ENCODE peak calls at places on chromosomes 1 and 21, in six cellular contexts. U is A549, A is esophagus squamous epithelium, H is ovary, P is HepG2, X is IMR-90. C is an unnamed sample.

GRCh38 chr21:15856813-15857212 is 127.0 kb downstream of the USP25 start:
- DNase-seq in H (no peak), A (no peak), X (no peak), U (no peak), P (no peak), C (no peak)

GRCh38 chr1:153985984-153986761 is at the start of gene RAB13:
- DNase-seq in X (peak), P (peak), U (peak), A (no peak), H (peak), C (peak)

GRCh38 chr1:16967095-16967567 is 13.3 kb downstream of the MFAP2 start:
- DNase-seq in P (no peak), U (no peak), A (no peak), H (peak), X (peak), C (no peak)

GRCh38 chr1:56250809-56251208 is 328.6 kb downstream of the PLPP3 start:
- DNase-seq in X (no peak), H (no peak), A (no peak), U (no peak), P (no peak), C (no peak)

GRCh38 chr1:115463347-115463746 is 125.3 kb upstream of the NGF start:
- DNase-seq in H (no peak), X (no peak), P (no peak), U (no peak), A (no peak), C (no peak)

GRCh38 chr1:112284796-112285195 is 111.2 kb upstream of the CTTNBP2NL start:
- DNase-seq in P (no peak), U (no peak), X (no peak), A (no peak), H (no peak), C (no peak)

GRCh38 chr1:211493865-211494653 is 2.1 kb upstream of the RD3 start:
- DNase-seq in X (no peak), U (no peak), P (no peak), A (no peak), H (no peak), C (no peak)

GRCh38 chr21:43827015-43827611 is 37.7 kb downstream of the RRP1 start:
- DNase-seq in H (no peak), A (no peak), U (peak), X (peak), P (no peak), C (no peak)

GRCh38 chr1:180969429-180969828 is 53.2 kb downstream of the STX6 start:
- DNase-seq in X (no peak), P (no peak), A (no peak), H (no peak), U (no peak), C (no peak)

GRCh38 chr1:14755518-14756252 is 157.2 kb downstream of the KAZN start:
- DNase-seq in A (no peak), H (no peak), X (no peak), P (no peak), U (no peak), C (no peak)

GRCh38 chr1:232901255-232901654 is 49.2 kb upstream of the NTPCR start:
- DNase-seq in A (no peak), H (no peak), U (no peak), P (no peak), X (no peak), C (no peak)

GRCh38 chr1:6603424-6603850 is 768 bp upstream of the KLHL21 start:
- DNase-seq in A (no peak), P (peak), U (no peak), X (peak), H (peak), C (no peak)

GRCh38 chr1:44571712-44572571 is 102.3 kb downstream of the TMEM53 start:
- DNase-seq in A (no peak), H (no peak), P (peak), X (no peak), U (no peak), C (no peak)

GRCh38 chr1:110538082-110538481 is 19.1 kb upstream of the KCNA10 start:
- DNase-seq in P (no peak), U (no peak), A (no peak), H (no peak), X (no peak), C (no peak)

GRCh38 chr1:119485246-119485645 is 21.8 kb upstream of the HSD3B1 start:
- DNase-seq in P (no peak), X (no peak), H (no peak), A (no peak), U (no peak), C (no peak)

GRCh38 chr1:223886516-223886921 is 40.8 kb upstream of the TP53BP2 start:
- DNase-seq in H (no peak), P (peak), X (no peak), U (no peak), A (no peak), C (no peak)

GRCh38 chr1:9874959-9875635 is 35.0 kb downstream of the CTNNBIP1 start:
- DNase-seq in H (peak), X (peak), P (peak), A (no peak), U (peak), C (no peak)

GRCh38 chr1:9878421-9878820 is 31.6 kb downstream of the CTNNBIP1 start:
- DNase-seq in A (no peak), U (no peak), X (no peak), H (no peak), P (no peak), C (no peak)

GRCh38 chr1:9874412-9874811 is 35.7 kb downstream of the CTNNBIP1 start:
- DNase-seq in P (no peak), X (no peak), U (no peak), H (no peak), A (no peak), C (no peak)

GRCh38 chr1:9875636-9876000 is 34.5 kb downstream of the CTNNBIP1 start:
- DNase-seq in X (no peak), U (no peak), P (no peak), A (no peak), H (no peak), C (no peak)

DNA sequence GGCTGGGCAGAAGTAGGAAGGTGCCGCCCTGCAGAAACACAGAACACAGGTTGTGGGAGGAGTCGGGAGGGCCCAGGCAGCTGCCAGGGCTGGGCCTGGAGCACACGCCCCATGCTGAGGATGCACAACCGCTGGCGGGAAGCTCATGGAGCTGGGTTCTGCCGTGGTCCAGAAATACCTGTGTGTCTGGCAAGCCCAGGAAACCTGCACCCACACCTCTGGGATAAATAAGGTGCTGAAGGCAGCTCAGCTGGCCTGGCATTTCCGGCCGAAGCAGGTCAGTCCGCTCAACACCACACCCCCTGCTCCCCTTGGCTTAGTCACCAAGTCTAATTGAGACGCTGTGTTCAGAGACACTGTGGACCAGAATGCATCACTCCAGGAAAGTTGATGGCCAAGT is 32.1 kb downstream of the CTNNBIP1 start:
- DNase-seq in H (no peak), P (no peak), U (no peak), X (no peak), A (no peak), C (no peak)
- H3K4me3 ChIP-seq in H (no peak), P (no peak), U (no peak), X (no peak), A (peak), C (no peak)

GRCh38 chr1:38859561-38860463 is at the start of gene RRAGC:
- DNase-seq in X (peak), P (peak), H (peak), U (peak), A (peak), C (peak)
- TF ChIP-seq POLR2A in X (peak), P (peak), H (peak), U (peak), A (no peak), C (no peak)

GRCh38 chr1:173627269-173627668 is 7.9 kb upstream of the TEX50 start:
- DNase-seq in H (no peak), A (no peak), X (no peak), P (no peak), U (no peak), C (no peak)

GRCh38 chr1:173628888-173629287 is 6.2 kb upstream of the TEX50 start:
- DNase-seq in H (no peak), P (no peak), U (peak), X (no peak), A (no peak), C (no peak)
- TF ChIP-seq CTCF in H (no peak), P (peak), U (no peak), X (no peak), A (no peak), C (no peak)

GRCh38 chr1:157262422-157262821 is 124.2 kb upstream of the ETV3 start:
- DNase-seq in U (no peak), A (no peak), H (no peak), X (no peak), P (no peak), C (no peak)
- H3K4me3 ChIP-seq in U (no peak), A (no peak), H (no peak), X (no peak), P (no peak), C (no peak)

GRCh38 chr1:25474439-25475047 is 43.8 kb downstream of the MACO1 start:
- DNase-seq in U (no peak), H (no peak), A (no peak), P (no peak), X (no peak), C (no peak)

GRCh38 chr1:25472494-25472893 is 41.8 kb downstream of the MACO1 start:
- DNase-seq in A (no peak), U (no peak), H (no peak), P (no peak), X (no peak), C (no peak)

GRCh38 chr1:25477448-25478034 is 46.8 kb downstream of the MACO1 start:
- DNase-seq in X (no peak), A (no peak), P (no peak), H (no peak), U (no peak), C (no peak)

GRCh38 chr1:25476186-25477097 is 45.7 kb downstream of the MACO1 start:
- DNase-seq in U (no peak), X (no peak), A (no peak), P (no peak), H (no peak), C (no peak)

GRCh38 chr1:25473653-25474225 is 43.0 kb downstream of the MACO1 start:
- DNase-seq in H (no peak), U (no peak), A (no peak), X (no peak), P (no peak), C (no peak)
- TF ChIP-seq POLR2A in H (no peak), U (no peak), A (no peak), X (no peak), P (no peak), C (no peak)

DNA sequence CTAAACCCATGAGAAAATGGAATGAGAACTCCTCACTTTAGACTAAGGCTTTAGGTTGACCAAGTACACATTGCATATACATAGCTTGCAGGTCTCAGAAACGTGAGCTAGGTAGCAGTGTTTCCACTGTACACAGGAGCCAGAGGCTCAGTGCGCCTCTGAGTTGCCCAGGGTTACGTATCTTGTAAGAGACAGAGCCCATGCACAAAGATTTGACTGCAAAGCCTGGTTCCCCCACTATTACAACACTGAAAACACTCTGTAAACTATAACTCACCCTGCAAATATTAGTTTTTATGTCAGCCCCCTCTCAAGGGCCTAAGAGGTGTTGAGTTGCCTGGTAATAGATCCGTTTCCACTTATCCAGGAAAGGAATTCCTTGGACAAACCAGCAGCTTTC is 25.5 kb downstream of the TENT5C start:
- DNase-seq in A (no peak), P (no peak), H (no peak), X (no peak), U (no peak), C (no peak)
- TF ChIP-seq CTCF in A (no peak), P (no peak), H (no peak), X (no peak), U (no peak), C (no peak)

GRCh38 chr1:13730751-13731482 is 30.9 kb downstream of the PRDM2 start:
- DNase-seq in A (peak), U (no peak), H (no peak), P (no peak), X (peak), C (no peak)

GRCh38 chr1:13730301-13730700 is 30.3 kb downstream of the PRDM2 start:
- DNase-seq in P (no peak), A (no peak), X (no peak), U (no peak), H (no peak), C (no peak)

GRCh38 chr1:13728104-13728503 is 28.1 kb downstream of the PRDM2 start:
- DNase-seq in P (no peak), X (no peak), H (no peak), A (no peak), U (no peak), C (no peak)

GRCh38 chr1:13723810-13724209 is 23.8 kb downstream of the PRDM2 start:
- DNase-seq in A (no peak), H (no peak), U (no peak), P (no peak), X (no peak), C (no peak)

GRCh38 chr1:13725714-13726175 is 25.8 kb downstream of the PRDM2 start:
- DNase-seq in H (no peak), U (peak), X (peak), P (peak), A (no peak), C (no peak)
- H3K4me3 ChIP-seq in H (no peak), U (no peak), X (no peak), P (no peak), A (no peak), C (no peak)

C was measured in suprapubic skin.